ENCODE peak calls at places on chromosomes 5 and 9, in four cellular contexts. S, R, V and U are unnamed samples.

GRCh38 chr5:57302643-57303042 is 128.8 kb downstream of the GPBP1 start:
- DNase-seq in S (no peak), R (peak; percentile 49), V (no peak), U (peak; percentile 16)

GRCh38 chr9:20028849-20029231 is 240.0 kb upstream of the SLC24A2 start:
- DNase-seq in S (no peak), R (peak; percentile 42), V (no peak), U (no peak)

GRCh38 chr5:84450617-84451414 is 66.1 kb upstream of the EDIL3 start:
- DNase-seq in S (no peak), R (no peak), V (no peak), U (no peak)

GRCh38 chr9:21813575-21814473 is 11.4 kb downstream of the MTAP start:
- DNase-seq in S (peak; percentile 67), R (peak; percentile 70), V (peak; percentile 23), U (peak; percentile 73)

GRCh38 chr9:84862786-84863185 is 193.3 kb downstream of the NTRK2 start:
- DNase-seq in S (no peak), R (peak; percentile 54), V (no peak), U (no peak)

GRCh38 chr5:83540783-83541182 is 69.2 kb downstream of the VCAN start:
- DNase-seq in S (no peak), R (no peak), V (no peak), U (no peak)

GRCh38 chr5:1129725-1130082 is 17.8 kb upstream of the SLC12A7 start:
- DNase-seq in S (no peak), R (no peak), V (no peak), U (no peak)

GRCh38 chr9:96875460-96876142 is 21.3 kb upstream of the ZNF782 start:
- DNase-seq in S (no peak), R (peak; percentile 59), V (peak; percentile 62), U (peak; percentile 81)

GRCh38 chr5:41418220-41419031 is 92.0 kb downstream of the PLCXD3 start:
- DNase-seq in S (no peak), R (peak; percentile 54), V (no peak), U (no peak)

GRCh38 chr5:122170630-122171029 is 41.3 kb downstream of the ZNF474 start:
- DNase-seq in S (no peak), R (peak; percentile 73), V (no peak), U (no peak)

GRCh38 chr9:20376780-20377179 is 245.5 kb downstream of the MLLT3 start:
- DNase-seq in S (no peak), R (no peak), V (no peak), U (no peak)

GRCh38 chr9:13141629-13142028 is 137.9 kb downstream of the MPDZ start:
- DNase-seq in S (no peak), R (peak; percentile 15), V (no peak), U (no peak)

GRCh38 chr9:134984372-134985240 is 66.9 kb upstream of the FCN1 start:
- DNase-seq in S (no peak), R (no peak), V (no peak), U (no peak)

GRCh38 chr5:1526681-1527131 is 2.9 kb upstream of the LPCAT1 start:
- DNase-seq in S (no peak), R (no peak), V (peak; percentile 1), U (no peak)

GRCh38 chr5:135571210-135571609 is 7.6 kb downstream of the CXCL14 start:
- DNase-seq in S (no peak), R (no peak), V (no peak), U (no peak)

GRCh38 chr9:967851-968641 is 8.4 kb upstream of the DMRT3 start:
- DNase-seq in S (no peak), R (no peak), V (no peak), U (no peak)

GRCh38 chr5:33975846-33976245 is 8.6 kb downstream of the SLC45A2 start:
- DNase-seq in S (no peak), R (peak; percentile 18), V (no peak), U (no peak)

GRCh38 chr5:160173-160510 is 31.2 kb upstream of the LRRC14B start:
- DNase-seq in S (no peak), R (peak; percentile 87), V (no peak), U (no peak)

GRCh38 chr9:95499847-95500246 is 16.9 kb downstream of the PTCH1 start:
- DNase-seq in S (peak; percentile 29), R (peak; percentile 34), V (no peak), U (no peak)

GRCh38 chr9:80400624-80401230 is 829.0 kb downstream of the TLE4 start:
- DNase-seq in S (no peak), R (no peak), V (no peak), U (no peak)

GRCh38 chr5:169412858-169413257 is 111.9 kb upstream of the SLIT3 start:
- DNase-seq in S (no peak), R (no peak), V (no peak), U (no peak)

GRCh38 chr9:101026824-101027223 is 1.7 kb upstream of the PLPPR1 start:
- DNase-seq in S (no peak), R (no peak), V (no peak), U (no peak)

GRCh38 chr9:98099898-98100297 is 19.1 kb downstream of the TRIM14 start:
- DNase-seq in S (no peak), R (no peak), V (no peak), U (no peak)

GRCh38 chr5:74272831-74273545 is 367.5 kb downstream of the ENC1 start:
- DNase-seq in S (no peak), R (peak; percentile 88), V (no peak), U (no peak)

GRCh38 chr9:75184471-75184870 is 96.2 kb downstream of the OSTF1 start:
- DNase-seq in S (no peak), R (no peak), V (no peak), U (peak; percentile 10)

GRCh38 chr5:99037668-99038067 is 108.9 kb upstream of the CHD1 start:
- DNase-seq in S (no peak), R (no peak), V (no peak), U (peak; percentile 61)

GRCh38 chr5:38749861-38750260 is 96.0 kb upstream of the OSMR start:
- DNase-seq in S (no peak), R (no peak), V (no peak), U (no peak)

GRCh38 chr5:38753776-38754175 is 92.0 kb upstream of the OSMR start:
- DNase-seq in S (no peak), R (peak; percentile 40), V (no peak), U (no peak)

GRCh38 chr5:38752622-38753021 is 93.2 kb upstream of the OSMR start:
- DNase-seq in S (no peak), R (no peak), V (no peak), U (no peak)

GRCh38 chr5:38755171-38755570 is 90.6 kb upstream of the OSMR start:
- DNase-seq in S (no peak), R (peak; percentile 75), V (no peak), U (no peak)

DNA sequence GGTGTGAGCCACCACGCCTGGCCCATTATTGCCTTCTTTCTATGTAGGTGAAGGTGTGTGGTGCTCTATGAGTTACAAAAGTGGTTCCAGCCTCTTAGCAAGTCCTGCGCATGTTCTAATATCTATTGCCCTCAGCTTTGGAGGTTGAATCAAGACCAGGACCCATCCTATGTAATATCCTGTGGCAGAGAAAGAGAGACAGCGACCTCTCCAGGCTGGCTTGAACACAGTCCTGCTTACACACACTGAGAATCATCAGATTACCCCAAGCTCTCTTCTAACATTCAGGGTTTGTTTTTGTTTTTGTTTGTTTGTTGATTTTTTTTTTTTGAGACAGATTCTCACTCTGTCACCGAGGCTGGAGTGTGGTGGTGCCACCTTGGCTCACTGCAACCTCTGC is 94.7 kb upstream of the OSMR start:
- DNase-seq in S (no peak), R (no peak), V (no peak), U (no peak)
- TF ChIP-seq CTCF in S (no peak), R (no peak), V (no peak), U (no peak)

DNA sequence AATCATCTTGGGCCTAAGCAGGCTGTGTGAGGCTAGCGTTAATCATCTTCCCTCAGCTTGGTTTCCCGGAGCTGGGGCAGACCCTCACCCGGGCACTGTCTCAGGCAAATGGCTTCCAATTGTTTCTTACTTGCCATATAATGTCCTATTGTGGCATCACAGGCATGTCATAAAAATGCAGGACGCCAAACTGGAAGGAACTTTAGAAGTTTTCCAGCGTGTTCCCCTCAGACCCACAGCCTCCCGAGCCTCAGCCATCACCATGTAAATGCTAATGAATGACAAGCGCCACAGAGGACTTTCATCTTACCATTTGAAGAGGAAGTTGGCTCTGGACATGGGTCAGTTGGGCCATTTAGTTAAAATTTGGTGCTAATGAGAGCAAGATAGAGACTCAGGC is 143.0 kb upstream of the IRX1 start:
- DNase-seq in S (no peak), R (no peak), V (no peak), U (no peak)
- TF ChIP-seq CTCF in S (no peak), R (no peak), V (no peak), U (no peak)

GRCh38 chr5:144189800-144190429 is 19.2 kb downstream of the KCTD16 start:
- DNase-seq in S (no peak), R (peak; percentile 94), V (no peak), U (peak; percentile 85)

GRCh38 chr5:144195443-144195842 is 24.8 kb downstream of the KCTD16 start:
- DNase-seq in S (no peak), R (no peak), V (no peak), U (no peak)

GRCh38 chr5:144191461-144191860 is 20.8 kb downstream of the KCTD16 start:
- DNase-seq in S (no peak), R (no peak), V (no peak), U (no peak)

GRCh38 chr5:144194148-144194547 is 23.5 kb downstream of the KCTD16 start:
- DNase-seq in S (no peak), R (no peak), V (no peak), U (no peak)

DNA sequence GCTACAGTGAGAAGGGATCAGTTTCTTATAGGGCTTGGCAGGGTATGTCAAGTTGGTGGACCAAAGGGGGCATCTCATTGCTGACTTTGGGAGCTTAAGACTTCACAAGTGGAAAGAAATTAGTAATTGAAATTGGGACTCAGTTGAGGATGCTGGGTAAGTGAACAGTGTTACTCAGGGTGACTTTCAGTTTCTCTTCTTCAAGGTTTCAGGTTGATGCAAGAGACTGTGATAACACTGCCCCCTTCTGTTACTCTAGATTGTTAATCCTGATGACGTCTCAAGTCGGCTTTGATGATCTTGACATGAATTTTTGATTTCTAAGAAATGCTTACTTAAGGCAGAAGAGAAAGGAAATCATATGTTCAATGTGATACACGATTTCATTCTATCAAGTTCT is 21.3 kb downstream of the KCTD16 start:
- DNase-seq in S (peak; percentile 53), R (peak; percentile 65), V (no peak), U (peak; percentile 47)
- TF ChIP-seq CTCF in S (peak; percentile 53), R (peak; percentile 49), V (peak; percentile 44), U (peak; percentile 58)

GRCh38 chr5:149641600-149641999 is 60.3 kb downstream of the ARHGEF37 start:
- DNase-seq in S (no peak), R (no peak), V (no peak), U (no peak)

GRCh38 chr5:149639718-149640117 is 58.4 kb downstream of the ARHGEF37 start:
- DNase-seq in S (no peak), R (no peak), V (no peak), U (no peak)

GRCh38 chr5:149638546-149639241 is 57.4 kb downstream of the ARHGEF37 start:
- DNase-seq in S (no peak), R (no peak), V (no peak), U (no peak)

GRCh38 chr5:149640350-149640999 is 59.2 kb downstream of the ARHGEF37 start:
- DNase-seq in S (no peak), R (no peak), V (no peak), U (no peak)

DNA sequence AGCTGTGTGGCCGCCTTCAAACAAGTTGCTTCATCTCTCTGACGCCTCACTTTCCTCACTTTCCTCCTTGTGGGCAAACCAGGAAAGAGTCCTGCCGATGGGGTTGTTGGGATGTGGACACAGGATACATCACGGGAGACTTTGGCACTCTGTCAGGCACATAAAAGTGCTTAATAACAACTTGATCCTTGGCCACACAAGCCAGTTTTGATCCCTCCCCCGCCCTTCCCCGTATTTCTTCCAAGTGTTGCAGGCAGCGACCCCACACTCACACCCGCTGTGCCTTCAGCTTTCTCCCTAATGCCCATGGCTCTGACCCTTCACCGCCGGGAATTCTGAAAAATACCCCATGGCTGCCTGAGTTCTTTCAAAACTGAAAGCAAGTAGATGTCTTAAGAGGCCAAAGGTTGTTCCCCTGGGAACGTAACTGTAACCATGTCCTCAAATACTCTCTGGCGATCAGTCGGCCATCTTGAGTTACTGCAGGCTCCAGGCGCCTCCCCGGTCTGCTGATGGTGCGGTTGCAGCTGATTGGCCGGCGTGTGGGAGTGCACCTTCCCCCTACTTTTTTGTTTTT is 59.8 kb downstream of the ARHGEF37 start:
- DNase-seq in S (no peak), R (no peak), V (no peak), U (no peak)
- TF ChIP-seq CTCF in S (no peak), R (no peak), V (no peak), U (no peak)